ENCODE peak calls at places on chromosomes 16 and 17, in six cellular contexts. E is GM12878, R is SK-N-SH, J is transverse colon, B is esophagus muscularis mucosa, K is K562. F is an unnamed sample.
A peak's percentile ranks its signal among the peaks of the same experiment; 100 is the strongest.

GRCh38 chr16:52070341-52071057 is 476.4 kb downstream of the TOX3 start:
- DNase-seq in E (no peak), R (no peak), J (no peak), B (no peak), K (no peak), F (no peak)

GRCh38 chr17:6328279-6328678 is 106.6 kb downstream of the AIPL1 start:
- DNase-seq in E (no peak), R (no peak), J (no peak), B (no peak), K (peak; percentile 7), F (no peak)

GRCh38 chr17:8857919-8858318 is 9.6 kb downstream of the PIK3R6 start:
- DNase-seq in E (peak; percentile 95), R (no peak), J (no peak), B (no peak), K (no peak), F (no peak)

GRCh38 chr17:7486181-7486580 is 2.0 kb downstream of the POLR2A start:
- DNase-seq in E (no peak), R (no peak), J (no peak), B (no peak), K (no peak), F (no peak)

GRCh38 chr17:2183346-2183745 is 120.2 kb downstream of the SMG6 start:
- DNase-seq in E (no peak), R (no peak), J (no peak), B (no peak), K (no peak), F (no peak)

GRCh38 chr17:36464765-36465088 is 21.8 kb upstream of the ZNHIT3 start:
- DNase-seq in E (no peak), R (no peak), J (no peak), B (no peak), K (no peak), F (no peak)

GRCh38 chr17:7074931-7075330 is 5.1 kb downstream of the CLEC10A start:
- DNase-seq in E (no peak), R (no peak), J (no peak), B (no peak), K (no peak), F (no peak)

GRCh38 chr17:60959011-60959410 is 281.4 kb downstream of the BCAS3 start:
- DNase-seq in E (no peak), R (no peak), J (no peak), B (no peak), K (no peak), F (no peak)

GRCh38 chr17:9360610-9361571 is 214.7 kb downstream of the STX8 start:
- DNase-seq in E (no peak), R (no peak), J (peak; percentile 18), B (no peak), K (no peak), F (peak; percentile 64)

GRCh38 chr17:48997103-48997826 is at the start of gene IGF2BP1:
- DNase-seq in E (no peak), R (peak; percentile 61), J (no peak), B (peak; percentile 68), K (peak; percentile 79), F (peak; percentile 64)

GRCh38 chr17:80891096-80892018 is 100.3 kb upstream of the CHMP6 start:
- DNase-seq in E (peak; percentile 56), R (no peak), J (peak; percentile 22), B (no peak), K (peak; percentile 60), F (no peak)

GRCh38 chr17:6544770-6545169 is 11.6 kb downstream of the PITPNM3 start:
- DNase-seq in E (no peak), R (no peak), J (no peak), B (no peak), K (no peak), F (no peak)

GRCh38 chr16:15811778-15812750 is 44.8 kb downstream of the MYH11 start:
- DNase-seq in E (no peak), R (no peak), J (no peak), B (no peak), K (no peak), F (no peak)

DNA sequence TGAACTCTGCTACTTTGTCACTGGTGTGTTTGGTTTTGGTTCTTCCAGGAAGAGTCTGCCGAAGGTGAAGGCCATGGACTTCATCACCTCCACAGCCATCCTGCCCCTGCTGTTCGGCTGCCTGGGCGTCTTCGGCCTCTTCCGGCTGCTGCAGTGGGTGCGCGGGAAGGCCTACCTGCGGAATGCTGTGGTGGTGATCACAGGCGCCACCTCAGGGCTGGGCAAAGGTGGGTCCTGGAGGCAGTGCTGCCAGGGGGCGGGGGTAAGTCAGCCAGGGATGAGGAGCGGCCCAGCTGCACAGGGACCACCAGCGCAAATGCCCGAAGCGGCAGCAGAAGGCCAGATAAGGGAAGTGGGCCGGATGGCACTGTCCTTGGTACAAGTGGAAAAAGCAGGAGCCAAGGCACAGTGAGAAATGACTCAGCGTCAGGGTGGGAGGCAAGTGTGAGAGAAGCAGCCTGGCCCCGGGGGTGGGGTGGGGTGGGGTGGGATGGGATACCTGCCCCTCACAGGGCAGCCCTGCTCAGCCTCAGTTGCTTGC is 41.9 kb downstream of the TMEM11 start:
- DNase-seq in E (no peak), R (no peak), J (no peak), B (no peak), K (no peak), F (no peak)
- TF ChIP-seq POLR2AphosphoS5 in E (no peak), R (no peak), J (no peak), B (no peak), K (no peak), F (no peak)

GRCh38 chr17:82212331-82213250 is at the start of gene CCDC57:
- DNase-seq in E (no peak), R (peak; percentile 99), J (peak; percentile 83), B (no peak), K (peak; percentile 92), F (no peak)
- H3K4me3 ChIP-seq in E (peak within 1 kb of the TSS; percentile 76), R (peak within 1 kb of the TSS; percentile 88), J (peak within 1 kb of the TSS; percentile 70), B (peak within 1 kb of the TSS; percentile 98), K (peak within 1 kb of the TSS; percentile 94), F (peak within 1 kb of the TSS; percentile 91)

GRCh38 chr17:72175787-72176515 is 55.1 kb downstream of the SOX9 start:
- DNase-seq in E (no peak), R (no peak), J (no peak), B (no peak), K (no peak), F (no peak)

GRCh38 chr17:72176516-72176851 is 55.7 kb downstream of the SOX9 start:
- DNase-seq in E (no peak), R (no peak), J (peak; percentile 38), B (no peak), K (no peak), F (no peak)

GRCh38 chr17:72177738-72178137 is 56.9 kb downstream of the SOX9 start:
- DNase-seq in E (no peak), R (no peak), J (no peak), B (no peak), K (no peak), F (no peak)

GRCh38 chr17:72175263-72175662 is 54.4 kb downstream of the SOX9 start:
- DNase-seq in E (no peak), R (no peak), J (no peak), B (no peak), K (no peak), F (no peak)

DNA sequence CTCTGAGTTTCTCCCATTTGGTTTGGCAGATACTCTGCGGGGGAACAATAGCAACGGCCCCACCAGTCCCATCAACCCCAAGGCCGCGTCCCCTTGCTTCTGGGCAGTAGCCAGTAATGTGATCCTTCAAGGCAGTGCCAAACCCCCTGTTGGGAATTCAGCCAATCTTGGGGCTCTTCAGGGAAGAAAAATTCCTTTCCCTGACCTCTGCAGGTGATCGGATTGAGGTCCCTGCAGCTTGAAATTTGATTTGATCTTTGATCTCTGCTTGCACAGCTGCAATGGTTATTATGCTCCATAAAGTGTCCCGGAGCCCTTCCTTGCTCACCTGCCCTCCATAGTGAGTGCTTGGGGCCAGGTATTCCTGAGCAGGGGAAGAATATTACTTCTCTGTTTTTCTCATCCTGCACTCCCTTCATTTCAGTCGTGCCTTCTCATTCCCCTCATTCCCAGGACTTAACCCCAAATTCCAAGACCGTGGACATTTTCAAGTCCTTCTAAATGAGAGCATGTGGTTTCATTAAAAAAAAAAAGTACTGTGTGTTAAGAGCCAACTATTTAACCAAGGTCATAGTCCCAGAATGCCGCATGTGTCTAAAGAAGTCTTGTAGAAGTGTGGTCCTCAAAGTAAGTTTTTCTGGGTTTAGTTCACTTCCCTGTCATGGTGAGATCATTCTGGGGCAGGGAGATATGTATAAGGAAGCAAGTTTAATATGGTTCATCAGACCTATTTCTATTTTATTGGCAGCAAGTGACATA is 56.3 kb downstream of the SOX9 start:
- DNase-seq in E (no peak), R (no peak), J (peak; percentile 38), B (no peak), K (no peak), F (no peak)
- TF ChIP-seq EP300 in E (no peak), R (no peak), J (no peak), B (no peak), K (no peak), F (no peak)

GRCh38 chr17:73795730-73796129 is 151.5 kb upstream of the SDK2 start:
- DNase-seq in E (no peak), R (no peak), J (no peak), B (no peak), K (no peak), F (no peak)

GRCh38 chr17:73799091-73799490 is 154.8 kb upstream of the SDK2 start:
- DNase-seq in E (no peak), R (no peak), J (no peak), B (no peak), K (no peak), F (no peak)

GRCh38 chr17:73799781-73800627 is 155.8 kb upstream of the SDK2 start:
- DNase-seq in E (no peak), R (no peak), J (no peak), B (no peak), K (no peak), F (no peak)

GRCh38 chr17:73797594-73798110 is 153.4 kb upstream of the SDK2 start:
- DNase-seq in E (no peak), R (no peak), J (no peak), B (no peak), K (no peak), F (no peak)

DNA sequence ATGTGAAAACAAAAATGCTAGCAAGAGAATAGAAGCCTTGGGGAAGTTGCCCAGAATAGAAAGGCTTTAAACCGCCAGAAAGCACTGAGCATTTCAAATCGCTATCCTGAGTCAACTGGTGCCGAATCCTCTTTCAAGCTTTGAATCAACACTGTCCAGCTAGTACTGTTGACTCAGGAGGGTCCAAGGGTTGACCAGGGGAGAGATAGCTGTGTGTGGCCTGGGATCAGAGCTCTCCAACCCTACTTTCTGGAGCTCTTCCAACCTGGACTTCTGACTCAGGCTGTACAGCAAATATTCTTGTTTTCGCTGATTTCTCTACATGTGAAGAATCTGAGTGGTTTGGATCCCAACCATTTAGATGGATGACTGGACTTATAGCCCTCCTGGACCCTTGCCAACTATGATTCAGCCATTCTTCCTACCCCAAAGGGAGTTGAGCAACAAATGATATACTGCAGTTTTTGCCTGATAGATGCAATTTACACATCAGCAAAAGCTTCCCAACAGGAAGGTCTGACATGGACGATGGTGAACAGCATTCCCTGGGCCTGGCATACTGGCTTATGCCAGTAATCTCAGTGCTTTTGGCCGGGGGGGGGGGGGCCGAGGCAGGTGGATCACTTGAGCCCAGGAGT is 154.0 kb upstream of the SDK2 start:
- DNase-seq in E (no peak), R (no peak), J (peak; percentile 21), B (no peak), K (no peak), F (no peak)
- TF ChIP-seq POLR2AphosphoS5 in E (no peak), R (no peak), J (no peak), B (no peak), K (no peak), F (no peak)

GRCh38 chr17:40321502-40322416 is 12.8 kb downstream of the RARA start:
- DNase-seq in E (no peak), R (no peak), J (peak; percentile 61), B (no peak), K (no peak), F (peak; percentile 76)
- H3K4me3 ChIP-seq in E (peak overlapping the region; percentile 91), R (peak overlapping the region; percentile 54), J (peak overlapping the region; percentile 7), B (peak overlapping the region; percentile 95), K (peak overlapping the region; percentile 34), F (peak overlapping the region; percentile 95)